ENCODE peak calls at places on chromosomes 1 and 21, in ten cellular contexts. A, V, T, M, F, C, Q, L, O and Y are unnamed samples.
A peak's percentile ranks its signal among the peaks of the same experiment; 100 is the strongest.

GRCh38 chr1:232172556-232172955 is 457.4 kb downstream of the SIPA1L2 start:
- DNase-seq in A (no peak), V (no peak), T (no peak), M (no peak), F (no peak), C (no peak), Q (no peak), L (no peak), O (no peak), Y (no peak)

GRCh38 chr1:200386416-200386815 is 23.4 kb downstream of the ZNF281 start:
- DNase-seq in A (no peak), V (no peak), T (no peak), M (no peak), F (no peak), C (no peak), Q (no peak), L (no peak), O (no peak), Y (no peak)

GRCh38 chr1:220182656-220183055 is 88.7 kb downstream of the IARS2 start:
- DNase-seq in A (no peak), V (no peak), T (no peak), M (no peak), F (no peak), C (no peak), Q (no peak), L (no peak), O (no peak), Y (no peak)

GRCh38 chr1:64245495-64245894 is 42.1 kb downstream of the UBE2U start:
- DNase-seq in A (no peak), V (peak; percentile 21), T (no peak), M (no peak), F (no peak), C (no peak), Q (no peak), L (no peak), O (no peak), Y (no peak)

GRCh38 chr1:111104981-111105380 is 34.9 kb downstream of the DRAM2 start:
- DNase-seq in A (no peak), V (no peak), T (no peak), M (no peak), F (no peak), C (no peak), Q (no peak), L (no peak), O (no peak), Y (no peak)

GRCh38 chr1:178465011-178465410 is 31.8 kb downstream of the CLEC20A start:
- DNase-seq in A (no peak), V (no peak), T (no peak), M (no peak), F (peak; percentile 34), C (no peak), Q (no peak), L (peak; percentile 69), O (no peak), Y (no peak)

GRCh38 chr1:41895552-41895951 is 23.2 kb downstream of the HIVEP3 start:
- DNase-seq in A (no peak), V (no peak), T (no peak), M (no peak), F (no peak), C (peak; percentile 43), Q (peak; percentile 67), L (no peak), O (no peak), Y (no peak)

GRCh38 chr1:92820024-92820423 is 11.8 kb upstream of the RPL5 start:
- DNase-seq in A (no peak), V (no peak), T (no peak), M (no peak), F (no peak), C (peak; percentile 31), Q (no peak), L (peak; percentile 53), O (no peak), Y (no peak)

GRCh38 chr1:87989346-87989745 is 660.7 kb downstream of the LMO4 start:
- DNase-seq in A (no peak), V (no peak), T (no peak), M (no peak), F (no peak), C (no peak), Q (peak; percentile 3), L (no peak), O (no peak), Y (no peak)

GRCh38 chr21:46637952-46638746 is 2.7 kb downstream of the PRMT2 start:
- DNase-seq in A (no peak), V (no peak), T (no peak), M (no peak), F (no peak), C (no peak), Q (no peak), L (peak; percentile 17), O (no peak), Y (no peak)

GRCh38 chr1:112114540-112114939 is 125.1 kb upstream of the KCND3 start:
- DNase-seq in A (no peak), V (no peak), T (no peak), M (no peak), F (no peak), C (no peak), Q (no peak), L (no peak), O (no peak), Y (no peak)

GRCh38 chr1:204065174-204065985 is 7.5 kb upstream of the SOX13 start:
- DNase-seq in A (no peak), V (peak; percentile 63), T (no peak), M (no peak), F (peak; percentile 64), C (no peak), Q (no peak), L (peak; percentile 3), O (no peak), Y (no peak)

GRCh38 chr1:203663294-203663693 is 36.7 kb downstream of the ATP2B4 start:
- DNase-seq in A (no peak), V (no peak), T (no peak), M (peak; percentile 89), F (peak; percentile 59), C (no peak), Q (peak; percentile 52), L (peak; percentile 97), O (no peak), Y (no peak)

GRCh38 chr21:45074818-45075605 is 632 bp downstream of the ADARB1 start:
- DNase-seq in A (no peak), V (no peak), T (peak; percentile 70), M (no peak), F (peak; percentile 34), C (peak; percentile 81), Q (peak; percentile 39), L (peak; percentile 52), O (no peak), Y (peak; percentile 68)

GRCh38 chr1:19337289-19337688 is 25.2 kb downstream of the SLC66A1 start:
- DNase-seq in A (no peak), V (no peak), T (no peak), M (no peak), F (no peak), C (no peak), Q (no peak), L (no peak), O (no peak), Y (no peak)

GRCh38 chr1:179228783-179229213 is 679 bp downstream of the ABL2 start:
- DNase-seq in A (no peak), V (peak; percentile 80), T (peak; percentile 74), M (no peak), F (peak; percentile 24), C (peak; percentile 76), Q (peak; percentile 22), L (peak; percentile 72), O (peak; percentile 69), Y (peak; percentile 79)

GRCh38 chr1:69319287-69319686 is 248.4 kb upstream of the LRRC7 start:
- DNase-seq in A (no peak), V (no peak), T (no peak), M (no peak), F (no peak), C (no peak), Q (no peak), L (no peak), O (no peak), Y (no peak)

GRCh38 chr1:207401578-207401977 is 52.5 kb upstream of the CR2 start:
- DNase-seq in A (no peak), V (no peak), T (no peak), M (no peak), F (no peak), C (no peak), Q (no peak), L (no peak), O (no peak), Y (no peak)

DNA sequence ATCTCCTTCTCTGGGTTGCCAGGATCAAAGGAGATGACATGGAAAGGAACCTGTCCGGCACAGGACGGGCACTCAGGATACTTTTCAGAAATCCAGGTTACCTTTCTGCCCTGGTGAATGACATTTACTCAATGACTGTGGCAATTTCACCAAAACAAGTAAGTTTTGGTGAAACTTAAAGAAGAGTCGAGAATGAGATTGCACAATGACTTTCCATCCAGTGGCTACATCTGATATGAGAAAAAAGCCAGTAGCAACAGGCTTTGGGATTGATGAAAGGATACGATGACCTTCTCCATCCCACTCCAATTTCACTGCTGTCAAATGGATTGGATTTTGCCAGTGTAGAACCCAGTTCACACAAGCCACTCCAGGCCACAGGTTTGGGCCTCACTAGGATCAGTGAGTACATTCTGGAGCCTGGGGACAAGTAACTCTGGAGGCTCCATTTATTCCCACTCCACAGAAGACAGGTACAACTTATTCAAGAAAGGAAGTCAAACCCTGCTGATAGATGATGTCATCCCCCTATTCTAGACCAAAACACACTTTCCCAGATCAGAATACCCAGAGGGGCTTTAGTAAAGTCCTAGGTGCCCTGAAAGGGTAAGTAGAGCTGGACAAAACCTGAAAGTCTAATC is 63.3 kb downstream of the PLPP3 start:
- DNase-seq in A (no peak), V (no peak), T (no peak), M (no peak), F (no peak), C (no peak), Q (no peak), L (no peak), O (no peak), Y (no peak)
- H3K4me1 ChIP-seq in A (no peaks in the 10 kb centered on the region), V (peaks cover 4% of the 10 kb centered on the region), T (peaks cover 41% of the 10 kb centered on the region), M (no peaks in the 10 kb centered on the region), F (peaks cover 27% of the 10 kb centered on the region), C (peaks cover 11% of the 10 kb centered on the region), Q (no peaks in the 10 kb centered on the region), L (peaks cover 15% of the 10 kb centered on the region), O (peaks cover 11% of the 10 kb centered on the region), Y (no peaks in the 10 kb centered on the region)

GRCh38 chr1:58811303-58811702 is 27.5 kb upstream of the JUN start:
- DNase-seq in A (no peak), V (no peak), T (no peak), M (no peak), F (no peak), C (no peak), Q (no peak), L (no peak), O (no peak), Y (no peak)
- H3K4me1 ChIP-seq in A (peaks cover 31% of the 10 kb centered on the region), V (no peaks in the 10 kb centered on the region), T (peaks cover 46% of the 10 kb centered on the region), M (peaks cover 12% of the 10 kb centered on the region), F (no peaks in the 10 kb centered on the region), C (peaks cover 23% of the 10 kb centered on the region), Q (peaks cover 25% of the 10 kb centered on the region), L (peaks cover 18% of the 10 kb centered on the region), O (peaks cover 32% of the 10 kb centered on the region), Y (no peaks in the 10 kb centered on the region)

GRCh38 chr21:41215856-41216408 is 48.0 kb downstream of the BACE2 start:
- DNase-seq in A (no peak), V (no peak), T (no peak), M (no peak), F (no peak), C (no peak), Q (no peak), L (no peak), O (no peak), Y (no peak)
- H3K4me1 ChIP-seq in A (no peaks in the 10 kb centered on the region), V (no peaks in the 10 kb centered on the region), T (no peaks in the 10 kb centered on the region), M (no peaks in the 10 kb centered on the region), F (peaks cover under 1% of the 10 kb centered on the region), C (peaks cover 2% of the 10 kb centered on the region), Q (no peaks in the 10 kb centered on the region), L (no peaks in the 10 kb centered on the region), O (peaks cover 15% of the 10 kb centered on the region), Y (no peaks in the 10 kb centered on the region)

GRCh38 chr1:6961289-6961688 is 176.0 kb downstream of the CAMTA1 start:
- DNase-seq in A (no peak), V (no peak), T (no peak), M (no peak), F (no peak), C (no peak), Q (no peak), L (peak; percentile 15), O (no peak), Y (no peak)
- H3K4me1 ChIP-seq in A (peaks cover 7% of the 10 kb centered on the region), V (no peaks in the 10 kb centered on the region), T (peaks cover 6% of the 10 kb centered on the region), M (peaks cover 20% of the 10 kb centered on the region), F (peaks cover 38% of the 10 kb centered on the region), C (peaks cover 22% of the 10 kb centered on the region), Q (peaks cover 12% of the 10 kb centered on the region), L (peaks cover 10% of the 10 kb centered on the region), O (peaks cover 17% of the 10 kb centered on the region), Y (peaks cover 14% of the 10 kb centered on the region)